ENCODE peak calls at places on chromosomes 2 and 18, in five cellular contexts. P is lower lobe of right lung, Y is right cardiac atrium, E is Peyer's patch, Z is breast epithelium. S is an unnamed sample.
A peak's percentile ranks its signal among the peaks of the same experiment; 100 is the strongest.

GRCh38 chr2:95179451-95179850 is 13.8 kb downstream of the ZNF2 start:
- DNase-seq in P (no peak), Y (peak; percentile 72), E (no peak), Z (no peak), S (no peak)

GRCh38 chr2:74944987-74945782 is 13.3 kb upstream of the POLE4 start:
- DNase-seq in P (no peak), Y (no peak), E (no peak), Z (no peak), S (no peak)

GRCh38 chr2:30454571-30454970 is 7.5 kb downstream of the LCLAT1 start:
- DNase-seq in P (no peak), Y (no peak), E (no peak), Z (no peak), S (no peak)

GRCh38 chr2:141968377-141968920 is 162.4 kb downstream of the LRP1B start:
- DNase-seq in P (no peak), Y (no peak), E (no peak), Z (no peak), S (no peak)

GRCh38 chr2:17301437-17301836 is 216.8 kb downstream of the RAD51AP2 start:
- DNase-seq in P (no peak), Y (no peak), E (no peak), Z (no peak), S (no peak)

GRCh38 chr18:32326450-32327309 is 136.8 kb downstream of the MEP1B start:
- DNase-seq in P (no peak), Y (no peak), E (no peak), Z (no peak), S (no peak)

GRCh38 chr2:150856596-150857281 is 369.3 kb upstream of the RND3 start:
- DNase-seq in P (no peak), Y (no peak), E (no peak), Z (no peak), S (no peak)

GRCh38 chr2:30232801-30233130 is 1.4 kb downstream of the LBH start:
- DNase-seq in P (no peak), Y (no peak), E (no peak), Z (no peak), S (no peak)

GRCh38 chr2:194166818-194167217 is 1490.2 kb upstream of the SLC39A10 start:
- DNase-seq in P (no peak), Y (no peak), E (no peak), Z (no peak), S (no peak)

GRCh38 chr2:216619411-216620393 is 13.5 kb upstream of the IGFBP2 start:
- DNase-seq in P (no peak), Y (no peak), E (no peak), Z (no peak), S (no peak)

GRCh38 chr2:70596739-70597138 is 43.1 kb upstream of the TGFA start:
- DNase-seq in P (no peak), Y (peak; percentile 15), E (no peak), Z (no peak), S (no peak)
- H3K27ac ChIP-seq in P (no peak overlapping the region), Y (peak overlapping the region; percentile 13), E (no peak overlapping the region), Z (no peak overlapping the region), S (no peak overlapping the region)

GRCh38 chr2:120148669-120149068 is 74.5 kb downstream of the TMEM185B start:
- DNase-seq in P (no peak), Y (no peak), E (no peak), Z (no peak), S (no peak)
- H3K9me3 ChIP-seq in P (peaks cover 16% of the 10 kb centered on the region), Y (peaks cover 2% of the 10 kb centered on the region), E (no peaks in the 10 kb centered on the region), Z (peaks cover 17% of the 10 kb centered on the region), S (peaks cover 3% of the 10 kb centered on the region)

GRCh38 chr18:51654441-51655326 is 457.2 kb upstream of the MEX3C start:
- DNase-seq in P (no peak), Y (no peak), E (no peak), Z (no peak), S (no peak)
- H3K4me3 ChIP-seq in P (no peak overlapping the region), Y (no peak overlapping the region), E (no peak overlapping the region), Z (no peak overlapping the region), S (no peak overlapping the region)

GRCh38 chr2:217684431-217685254 is 318.2 kb downstream of the TNS1 start:
- DNase-seq in P (no peak), Y (no peak), E (no peak), Z (no peak), S (no peak)
- H3K27ac ChIP-seq in P (no peak overlapping the region), Y (no peak overlapping the region), E (peak overlapping the region; percentile 57), Z (peak overlapping the region; percentile 56), S (no peak overlapping the region)

GRCh38 chr18:10500038-10500437 is 25.8 kb upstream of the NAPG start:
- DNase-seq in P (no peak), Y (no peak), E (no peak), Z (no peak), S (no peak)

GRCh38 chr18:10499230-10499629 is 26.6 kb upstream of the NAPG start:
- DNase-seq in P (no peak), Y (no peak), E (no peak), Z (no peak), S (no peak)

GRCh38 chr18:10508546-10508945 is 17.3 kb upstream of the NAPG start:
- DNase-seq in P (no peak), Y (no peak), E (no peak), Z (no peak), S (no peak)

DNA sequence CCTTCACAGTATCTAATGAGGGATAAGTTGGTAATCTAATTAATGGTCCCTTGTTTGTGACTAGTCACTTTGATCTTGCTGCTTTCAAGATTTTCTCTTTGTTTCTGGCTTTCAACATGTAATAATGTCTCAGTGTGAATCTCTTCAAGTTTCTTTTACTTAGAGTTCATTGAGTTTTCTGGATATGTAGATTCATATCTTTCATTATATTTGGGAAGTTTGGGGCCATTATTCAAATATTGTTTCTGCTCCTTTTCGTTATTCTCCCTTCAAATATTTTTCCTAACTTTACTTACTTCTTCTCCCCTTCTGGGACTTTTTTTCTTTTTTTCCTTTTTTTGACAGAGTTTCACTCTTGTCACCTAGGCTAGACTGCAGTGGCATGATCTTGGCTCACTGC is 21.1 kb upstream of the NAPG start:
- DNase-seq in P (no peak), Y (no peak), E (no peak), Z (no peak), S (no peak)
- H3K9me3 ChIP-seq in P (peaks cover 23% of the 10 kb centered on the region), Y (peaks cover 3% of the 10 kb centered on the region), E (no peaks in the 10 kb centered on the region), Z (peaks cover 13% of the 10 kb centered on the region), S (peaks cover 3% of the 10 kb centered on the region)

DNA sequence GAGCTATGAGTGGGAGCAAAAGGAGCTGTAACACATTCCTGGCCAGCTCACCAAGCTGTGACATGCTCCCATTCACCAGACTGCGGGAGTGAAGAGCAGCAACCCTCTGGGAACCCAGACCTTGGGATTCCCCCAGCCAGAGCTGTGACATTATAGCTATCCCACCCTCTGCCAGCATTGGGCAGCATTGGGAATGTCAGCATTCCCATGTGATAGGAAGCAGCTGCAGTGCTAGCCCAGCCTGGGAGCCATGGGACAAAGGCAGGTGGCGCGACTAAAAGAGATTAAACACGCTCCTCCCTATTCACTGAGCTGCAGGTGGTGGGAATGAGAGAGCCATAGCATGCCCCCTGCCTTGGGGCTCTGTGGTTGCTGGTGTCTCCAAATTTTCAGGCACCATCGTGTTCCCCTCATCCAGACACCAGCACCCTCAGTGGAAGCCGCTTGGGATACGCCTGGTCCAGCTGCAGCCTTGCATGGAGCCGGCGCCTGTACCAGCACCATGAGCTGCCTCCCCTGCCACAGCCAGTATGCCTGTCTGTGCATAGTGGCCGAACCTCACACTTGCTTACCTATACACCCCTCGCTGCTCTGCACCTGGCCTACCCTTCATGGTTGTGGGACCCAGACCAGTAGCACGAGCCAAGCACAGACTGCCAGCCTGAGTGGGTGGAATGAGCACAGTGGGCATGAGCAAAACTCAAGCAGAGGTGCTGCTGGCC is 695.6 kb upstream of the GCFC2 start:
- DNase-seq in P (no peak), Y (no peak), E (no peak), Z (no peak), S (no peak)
- H3K4me3 ChIP-seq in P (no peak overlapping the region), Y (no peak overlapping the region), E (no peak overlapping the region), Z (no peak overlapping the region), S (no peak overlapping the region)

GRCh38 chr2:28354920-28355520 is 37.6 kb upstream of the FOSL2 start:
- DNase-seq in P (peak; percentile 33), Y (peak; percentile 67), E (peak; percentile 16), Z (no peak), S (peak; percentile 33)
- H3K27ac ChIP-seq in P (peak overlapping the region; percentile 69), Y (peak overlapping the region; percentile 90), E (peak overlapping the region; percentile 82), Z (no peak overlapping the region), S (peak overlapping the region; percentile 37)